ENCODE peak calls at places on chromosomes 16 and 17, in eight cellular contexts. U is GM23338, N is GM13976, V is ovary, G is NB4, O is colonic mucosa, C is coronary artery, M is WTC11. A is an unnamed sample.

GRCh38 chr17:8038954-8039610 is at the start of gene ALOX15B:
- DNase-seq in N (no peak), C (no peak), U (peak), O (peak), G (no peak), M (peak), V (no peak), A (peak)

GRCh38 chr17:35912339-35912912 is 18.1 kb downstream of the RDM1 start:
- DNase-seq in V (no peak), G (no peak), C (no peak), M (no peak), O (no peak), U (no peak), N (no peak), A (no peak)

GRCh38 chr16:85658504-85659326 is 30.0 kb downstream of the GINS2 start:
- DNase-seq in C (no peak), G (no peak), U (no peak), M (no peak), V (peak), O (no peak), N (no peak), A (no peak)

GRCh38 chr16:52548261-52549010 is 1.5 kb upstream of the TOX3 start:
- DNase-seq in U (peak), G (no peak), V (no peak), C (no peak), N (no peak), M (peak), O (no peak), A (no peak)

GRCh38 chr17:80899402-80900268 is 92.0 kb upstream of the CHMP6 start:
- DNase-seq in N (peak), G (peak), O (no peak), U (peak), C (no peak), V (no peak), M (peak), A (peak)

GRCh38 chr17:80927791-80928216 is 63.8 kb upstream of the CHMP6 start:
- DNase-seq in C (no peak), V (no peak), M (no peak), O (no peak), G (no peak), U (no peak), N (no peak), A (no peak)

GRCh38 chr16:30953511-30954124 is 3.9 kb upstream of the SETD1A start:
- DNase-seq in G (peak), U (peak), V (peak), M (peak), C (no peak), N (peak), O (peak), A (peak)

GRCh38 chr16:48300391-48300856 is 53.1 kb upstream of the ABCC11 start:
- DNase-seq in C (no peak), U (no peak), N (no peak), M (no peak), O (no peak), V (no peak), G (no peak), A (no peak)

GRCh38 chr16:82070656-82071369 is 35.8 kb downstream of the HSD17B2 start:
- DNase-seq in N (no peak), C (no peak), O (no peak), G (no peak), V (no peak), M (no peak), U (no peak), A (no peak)

GRCh38 chr17:30290696-30291570 is 811 bp downstream of the BLMH start:
- DNase-seq in M (peak), N (peak), O (peak), U (peak), V (peak), C (no peak), G (peak), A (peak)

GRCh38 chr17:49497147-49498036 is 2.3 kb downstream of the NGFR start:
- DNase-seq in U (peak), V (no peak), O (no peak), C (peak), N (no peak), M (peak), G (no peak), A (peak)

GRCh38 chr16:28610595-28611270 is 889 bp upstream of the SULT1A1 start:
- DNase-seq in C (peak), U (peak), G (no peak), O (no peak), V (no peak), N (no peak), M (no peak), A (no peak)

GRCh38 chr17:52035336-52035915 is 123.1 kb downstream of the CA10 start:
- DNase-seq in O (no peak), U (no peak), M (no peak), C (no peak), G (no peak), V (no peak), N (no peak), A (no peak)

GRCh38 chr16:17375388-17376304 is 95.1 kb downstream of the XYLT1 start:
- DNase-seq in C (no peak), O (no peak), V (no peak), M (no peak), U (no peak), G (peak), N (no peak), A (no peak)
- TF ChIP-seq CTCF in C (no peak), O (no peak), V (no peak), M (no peak), U (no peak), G (no peak), N (no peak), A (no peak)

GRCh38 chr17:38544839-38545209 is 60.9 kb downstream of the SRCIN1 start:
- DNase-seq in N (no peak), C (no peak), O (no peak), M (peak), U (peak), V (no peak), G (no peak), A (no peak)

GRCh38 chr17:38545531-38546225 is 60.1 kb downstream of the SRCIN1 start:
- DNase-seq in V (no peak), G (no peak), C (no peak), O (no peak), M (no peak), N (no peak), U (no peak), A (no peak)

GRCh38 chr17:38549285-38549684 is 56.5 kb downstream of the SRCIN1 start:
- DNase-seq in M (no peak), O (no peak), U (no peak), G (no peak), C (no peak), V (no peak), N (no peak), A (no peak)

GRCh38 chr17:38546396-38546795 is 59.4 kb downstream of the SRCIN1 start:
- DNase-seq in C (no peak), M (no peak), O (no peak), N (no peak), U (no peak), G (no peak), V (no peak), A (no peak)

GRCh38 chr17:38547439-38547838 is 58.3 kb downstream of the SRCIN1 start:
- DNase-seq in U (no peak), N (no peak), C (no peak), G (peak), M (no peak), V (no peak), O (no peak), A (peak)
- TF ChIP-seq CTCF in U (no peak), N (no peak), C (no peak), G (no peak), M (no peak), V (no peak), O (no peak), A (no peak)

DNA sequence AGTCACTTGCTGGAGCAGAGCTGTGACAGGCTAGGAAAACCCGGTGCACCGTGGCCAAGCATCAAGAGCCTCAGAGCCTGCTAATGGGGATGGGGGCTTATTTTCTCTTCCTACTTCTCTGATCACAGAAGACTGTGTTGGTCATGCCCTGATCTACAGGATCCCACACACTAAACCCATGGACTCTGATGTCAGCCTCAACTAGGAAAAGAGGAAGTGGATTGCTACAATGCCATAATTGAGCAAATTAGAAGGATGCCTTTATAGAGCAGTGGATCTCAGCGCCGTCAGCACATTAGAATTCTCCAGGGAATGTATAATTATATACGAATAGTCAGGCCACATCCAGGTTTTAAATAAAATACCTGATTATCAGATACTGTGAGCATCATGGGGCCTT is 64.8 kb downstream of the VAT1L start:
- DNase-seq in N (no peak), V (no peak), U (no peak), C (no peak), O (no peak), G (peak), M (no peak), A (no peak)
- TF ChIP-seq CTCF in N (no peak), V (no peak), U (no peak), C (no peak), O (no peak), G (no peak), M (no peak), A (no peak)

GRCh38 chr17:34351041-34351575 is 5.2 kb upstream of the CCL13 start:
- DNase-seq in V (no peak), U (no peak), N (no peak), C (no peak), M (no peak), G (no peak), O (no peak), A (no peak)

GRCh38 chr17:34347063-34347462 is 9.2 kb upstream of the CCL13 start:
- DNase-seq in V (no peak), N (no peak), G (no peak), U (no peak), M (no peak), O (no peak), C (no peak), A (no peak)

GRCh38 chr17:34354637-34355036 is 1.6 kb upstream of the CCL13 start:
- DNase-seq in V (no peak), U (no peak), G (no peak), C (no peak), N (no peak), M (no peak), O (no peak), A (no peak)

GRCh38 chr17:34349748-34350147 is 6.5 kb upstream of the CCL13 start:
- DNase-seq in U (no peak), V (no peak), C (no peak), M (no peak), G (no peak), O (no peak), N (no peak), A (no peak)
- TF ChIP-seq CTCF in U (no peak), V (no peak), C (no peak), M (no peak), G (no peak), O (no peak), N (no peak), A (no peak)

DNA sequence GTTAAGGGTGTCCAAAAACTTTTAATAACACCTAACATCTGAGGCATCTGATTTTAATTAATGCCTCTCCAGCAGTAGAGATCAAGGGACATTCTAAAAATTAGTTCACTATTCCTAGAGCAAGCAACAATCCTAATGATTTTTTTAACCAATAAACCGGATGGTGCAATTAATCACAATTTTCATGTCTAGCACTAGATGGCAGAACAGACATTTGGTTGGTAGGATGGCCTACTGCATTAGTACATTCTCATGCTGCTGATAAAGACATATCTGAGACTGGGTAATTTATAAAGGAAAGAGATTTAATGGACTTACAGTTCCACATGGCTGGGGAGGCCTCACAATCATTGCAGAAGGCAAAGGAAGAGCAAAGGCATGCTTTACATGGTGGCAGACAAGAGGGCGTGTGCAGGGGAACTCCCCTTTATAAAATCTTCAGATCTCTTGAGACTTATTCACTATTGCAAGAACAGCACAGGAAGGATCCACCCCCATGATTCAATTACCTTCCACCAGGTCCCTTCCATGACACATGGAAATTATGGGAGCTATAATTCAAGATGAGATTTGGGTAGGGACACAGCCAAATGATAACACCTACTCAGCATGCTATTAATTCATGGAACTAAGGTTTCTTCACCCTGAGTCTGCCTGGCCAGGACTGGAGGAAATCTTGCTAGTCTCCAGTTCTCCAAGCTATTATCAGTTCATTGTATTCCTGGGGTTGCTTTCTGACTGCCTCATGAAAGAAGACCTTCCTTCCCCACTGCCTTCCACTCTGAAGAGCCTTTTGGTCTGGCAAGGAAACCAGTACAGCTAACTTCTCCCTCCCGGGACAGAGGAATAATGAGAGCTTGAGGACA is 24.8 kb downstream of the HS3ST3A1 start:
- DNase-seq in U (no peak), V (no peak), M (no peak), N (no peak), C (no peak), G (peak), O (no peak), A (no peak)
- TF ChIP-seq CTCF in U (peak), V (no peak), M (no peak), N (no peak), C (no peak), G (no peak), O (no peak), A (no peak)

GRCh38 chr17:47941246-47941997 is at the start of gene PNPO:
- DNase-seq in U (peak), N (peak), O (peak), M (peak), V (peak), C (peak), G (peak), A (peak)
- TF ChIP-seq CTCF in U (no peak), N (no peak), O (no peak), M (no peak), V (no peak), C (no peak), G (no peak), A (no peak)

GRCh38 chr17:82215972-82216300 is 3.3 kb upstream of the CCDC57 start:
- DNase-seq in O (no peak), G (no peak), U (no peak), V (no peak), N (no peak), M (no peak), C (no peak), A (no peak)

GRCh38 chr17:82215095-82215971 is 2.7 kb upstream of the CCDC57 start:
- DNase-seq in V (no peak), U (peak), O (no peak), C (peak), M (no peak), N (peak), G (peak), A (no peak)

GRCh38 chr17:82213251-82214011 is 789 bp upstream of the CCDC57 start:
- DNase-seq in V (peak), M (no peak), C (peak), U (peak), O (no peak), G (peak), N (peak), A (peak)

GRCh38 chr17:82214012-82214628 is 1.5 kb upstream of the CCDC57 start:
- DNase-seq in M (no peak), G (peak), N (no peak), O (no peak), C (peak), V (no peak), U (no peak), A (no peak)

GRCh38 chr17:82212331-82213250 is at the start of gene CCDC57:
- DNase-seq in G (peak), C (peak), M (peak), U (peak), N (peak), V (peak), O (peak), A (peak)
- TF ChIP-seq CTCF in G (no peak), C (no peak), M (no peak), U (no peak), N (no peak), V (peak), O (no peak), A (no peak)

GRCh38 chr17:40718904-40719303 is 15.4 kb upstream of the KRT24 start:
- DNase-seq in V (no peak), N (no peak), C (no peak), G (no peak), U (no peak), O (no peak), M (no peak), A (no peak)

GRCh38 chr17:40717776-40718175 is 14.2 kb upstream of the KRT24 start:
- DNase-seq in U (no peak), O (no peak), N (no peak), V (no peak), M (no peak), C (no peak), G (no peak), A (no peak)

GRCh38 chr17:40714473-40714872 is 10.9 kb upstream of the KRT24 start:
- DNase-seq in M (no peak), C (no peak), V (no peak), U (no peak), G (peak), O (no peak), N (no peak), A (no peak)
- TF ChIP-seq CTCF in M (no peak), C (no peak), V (no peak), U (peak), G (no peak), O (no peak), N (no peak), A (no peak)

GRCh38 chr17:61484174-61484573 is 32.0 kb downstream of the TBX4 start:
- DNase-seq in G (no peak), M (no peak), O (no peak), C (no peak), N (no peak), V (no peak), U (no peak), A (no peak)

GRCh38 chr17:61485067-61485775 is 33.0 kb downstream of the TBX4 start:
- DNase-seq in M (no peak), O (no peak), U (no peak), C (no peak), V (no peak), G (no peak), N (no peak), A (no peak)

GRCh38 chr17:61487161-61487654 is 35.0 kb downstream of the TBX4 start:
- DNase-seq in M (no peak), C (no peak), G (no peak), V (no peak), N (no peak), O (no peak), U (no peak), A (no peak)

GRCh38 chr17:61487668-61488595 is 35.7 kb downstream of the TBX4 start:
- DNase-seq in C (no peak), G (no peak), N (no peak), O (no peak), M (no peak), V (no peak), U (no peak), A (no peak)

DNA sequence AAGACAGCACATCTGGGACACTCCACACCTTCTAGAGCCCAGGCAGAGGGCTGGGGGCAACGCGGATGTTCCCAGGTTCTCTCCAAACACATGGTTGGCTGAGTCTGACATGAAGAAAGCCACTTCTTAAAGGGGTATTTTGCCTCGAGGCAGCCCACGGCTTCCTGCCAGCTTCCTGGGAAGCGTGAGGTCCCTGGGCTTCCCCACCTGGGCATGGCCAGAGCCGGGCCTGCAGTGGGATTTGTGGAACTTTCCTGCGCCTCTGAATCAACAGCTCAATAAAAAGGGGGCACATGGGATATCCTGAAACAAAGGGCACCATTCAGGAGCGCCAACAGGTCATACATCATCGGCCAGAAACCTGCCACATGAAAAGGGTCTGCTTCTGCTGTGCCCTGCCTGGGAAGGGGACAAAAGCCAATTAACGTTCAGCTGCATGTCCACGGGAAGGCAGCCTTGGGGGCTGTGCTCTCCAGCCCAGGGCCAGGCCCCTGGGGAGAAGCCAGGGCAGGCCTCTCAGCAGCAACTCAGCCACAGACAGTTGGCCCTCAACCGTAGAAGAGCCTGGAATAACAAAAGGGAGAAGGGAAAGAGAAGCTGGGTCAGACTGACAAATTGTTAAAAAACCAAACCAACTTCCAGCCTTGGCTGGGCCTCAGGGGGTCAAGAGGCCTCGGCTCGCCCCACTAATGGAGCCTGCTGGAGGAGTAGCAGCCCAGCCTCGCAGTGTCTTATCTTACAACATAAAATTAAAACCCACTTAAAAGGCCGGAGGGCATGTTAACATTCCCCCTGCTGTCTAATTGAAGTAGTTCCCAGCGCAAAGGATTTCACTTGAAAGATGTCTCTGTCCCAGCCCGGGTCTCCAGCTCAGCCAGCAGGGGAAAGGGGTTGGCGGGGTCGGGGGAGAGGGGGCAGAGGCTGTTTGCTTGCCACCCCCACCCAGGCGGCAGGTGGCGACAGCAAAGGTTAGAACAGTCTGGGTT is 34.2 kb downstream of the TBX4 start:
- DNase-seq in G (no peak), U (peak), C (peak), O (no peak), N (no peak), V (no peak), M (no peak), A (no peak)
- TF ChIP-seq CTCF in G (no peak), U (no peak), C (no peak), O (no peak), N (no peak), V (no peak), M (no peak), A (no peak)

GRCh38 chr16:88681084-88681680 is 5.1 kb downstream of the SNAI3 start:
- DNase-seq in V (no peak), G (peak), U (peak), C (no peak), M (peak), O (peak), N (peak), A (peak)
- TF ChIP-seq CTCF in V (no peak), G (peak), U (peak), C (no peak), M (peak), O (peak), N (peak), A (peak)